ENCODE peak calls at places on chromosome 1, in four cellular contexts. One of them, this sample, is unnamed.

GRCh38 chr1:183461350-183461749 is 10.9 kb upstream of the SMG7 start:
- DNase-seq in left ventricle myocardium inferior: no peak
- DNase-seq in colonic mucosa: peak; percentile 58
- DNase-seq in kidney epithelial cell: no peak
- DNase-seq in this sample: no peak

GRCh38 chr1:113675299-113675698 is 84.0 kb downstream of the PHTF1 start:
- DNase-seq in kidney epithelial cell: no peak
- DNase-seq in colonic mucosa: no peak
- DNase-seq in left ventricle myocardium inferior: no peak
- DNase-seq in this sample: no peak

GRCh38 chr1:43274804-43275180 is 5.0 kb downstream of the TMEM125 start:
- DNase-seq in kidney epithelial cell: no peak
- DNase-seq in left ventricle myocardium inferior: no peak
- DNase-seq in colonic mucosa: no peak
- DNase-seq in this sample: no peak

GRCh38 chr1:54955359-54955758 is 25.1 kb upstream of the TMEM61 start:
- DNase-seq in colonic mucosa: no peak
- DNase-seq in left ventricle myocardium inferior: no peak
- DNase-seq in kidney epithelial cell: no peak
- DNase-seq in this sample: no peak

GRCh38 chr1:204092632-204093420 is 19.9 kb downstream of the SOX13 start:
- DNase-seq in kidney epithelial cell: no peak
- DNase-seq in colonic mucosa: peak; percentile 57
- DNase-seq in left ventricle myocardium inferior: no peak
- DNase-seq in this sample: no peak

GRCh38 chr1:78263459-78263858 is 217.7 kb downstream of the GIPC2 start:
- DNase-seq in left ventricle myocardium inferior: no peak
- DNase-seq in colonic mucosa: no peak
- DNase-seq in kidney epithelial cell: no peak
- DNase-seq in this sample: no peak

GRCh38 chr1:31460027-31460426 is 47.0 kb downstream of the SERINC2 start:
- DNase-seq in left ventricle myocardium inferior: no peak
- DNase-seq in kidney epithelial cell: no peak
- DNase-seq in colonic mucosa: no peak
- DNase-seq in this sample: no peak

GRCh38 chr1:217534566-217534965 is 96.3 kb downstream of the GPATCH2 start:
- DNase-seq in left ventricle myocardium inferior: no peak
- DNase-seq in colonic mucosa: no peak
- DNase-seq in kidney epithelial cell: no peak
- DNase-seq in this sample: no peak

GRCh38 chr1:230992100-230992774 is 13.3 kb downstream of the ARV1 start:
- DNase-seq in colonic mucosa: no peak
- DNase-seq in left ventricle myocardium inferior: no peak
- DNase-seq in kidney epithelial cell: no peak
- DNase-seq in this sample: no peak

GRCh38 chr1:93979718-93980319 is 70.6 kb upstream of the GCLM start:
- DNase-seq in kidney epithelial cell: no peak
- DNase-seq in colonic mucosa: peak; percentile 58
- DNase-seq in left ventricle myocardium inferior: peak; percentile 26
- DNase-seq in this sample: no peak

GRCh38 chr1:46171872-46172271 is 3.0 kb upstream of the TSPAN1 start:
- DNase-seq in colonic mucosa: peak; percentile 78
- DNase-seq in kidney epithelial cell: no peak
- DNase-seq in left ventricle myocardium inferior: no peak
- DNase-seq in this sample: no peak

GRCh38 chr1:24201941-24202440 is 14.9 kb upstream of the IFNLR1 start:
- DNase-seq in colonic mucosa: peak; percentile 96
- DNase-seq in kidney epithelial cell: peak; percentile 76
- DNase-seq in left ventricle myocardium inferior: peak; percentile 62
- DNase-seq in this sample: peak; percentile 76

GRCh38 chr1:208252126-208252853 is 8.1 kb upstream of the PLXNA2 start:
- DNase-seq in kidney epithelial cell: no peak
- DNase-seq in left ventricle myocardium inferior: no peak
- DNase-seq in colonic mucosa: no peak
- DNase-seq in this sample: no peak
- H3K4me3 ChIP-seq in kidney epithelial cell: no peak overlapping the region
- H3K4me3 ChIP-seq in left ventricle myocardium inferior: peak overlapping the region; percentile 21
- H3K4me3 ChIP-seq in colonic mucosa: no peak overlapping the region
- H3K4me3 ChIP-seq in this sample: no peak overlapping the region

GRCh38 chr1:199290186-199290585 is 651.3 kb downstream of the PTPRC start:
- DNase-seq in kidney epithelial cell: no peak
- DNase-seq in left ventricle myocardium inferior: no peak
- DNase-seq in colonic mucosa: no peak
- DNase-seq in this sample: no peak

GRCh38 chr1:199283814-199284213 is 645.0 kb downstream of the PTPRC start:
- DNase-seq in left ventricle myocardium inferior: no peak
- DNase-seq in kidney epithelial cell: no peak
- DNase-seq in colonic mucosa: no peak
- DNase-seq in this sample: no peak

GRCh38 chr1:199291022-199291740 is 652.3 kb downstream of the PTPRC start:
- DNase-seq in kidney epithelial cell: no peak
- DNase-seq in colonic mucosa: no peak
- DNase-seq in left ventricle myocardium inferior: no peak
- DNase-seq in this sample: no peak

GRCh38 chr1:199282910-199283309 is 644.1 kb downstream of the PTPRC start:
- DNase-seq in kidney epithelial cell: no peak
- DNase-seq in left ventricle myocardium inferior: no peak
- DNase-seq in colonic mucosa: no peak
- DNase-seq in this sample: no peak

DNA sequence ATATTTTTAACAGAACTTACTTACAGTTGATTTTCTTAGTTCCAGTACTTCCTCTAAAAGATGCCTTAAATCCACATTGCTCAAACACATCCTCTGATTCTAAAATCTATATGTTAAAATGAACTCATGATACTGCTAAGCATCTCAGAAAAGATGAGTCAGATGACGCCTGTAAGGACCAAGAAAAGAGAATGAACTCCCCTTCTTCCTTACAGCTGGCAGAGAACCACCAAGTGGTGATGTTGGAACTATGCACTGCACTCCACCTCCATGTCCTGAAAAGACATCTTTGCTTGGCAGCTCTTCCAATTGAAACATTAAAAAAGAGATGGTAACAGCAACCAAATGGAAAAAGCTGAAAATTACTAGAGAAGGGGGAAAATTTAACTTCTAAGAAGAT is 648.8 kb downstream of the PTPRC start:
- DNase-seq in left ventricle myocardium inferior: no peak
- DNase-seq in kidney epithelial cell: no peak
- DNase-seq in colonic mucosa: no peak
- DNase-seq in this sample: no peak
- TF ChIP-seq CTCF in left ventricle myocardium inferior: no peak
- TF ChIP-seq CTCF in kidney epithelial cell: no peak
- TF ChIP-seq CTCF in colonic mucosa: no peak
- TF ChIP-seq CTCF in this sample: no peak

GRCh38 chr1:226739696-226740065 is 599 bp upstream of the ITPKB start:
- DNase-seq in left ventricle myocardium inferior: no peak
- DNase-seq in colonic mucosa: no peak
- DNase-seq in kidney epithelial cell: no peak
- DNase-seq in this sample: no peak
- H3K4me3 ChIP-seq in left ventricle myocardium inferior: peak overlapping the region; percentile 89
- H3K4me3 ChIP-seq in colonic mucosa: no peak overlapping the region
- H3K4me3 ChIP-seq in kidney epithelial cell: no peak overlapping the region
- H3K4me3 ChIP-seq in this sample: peak overlapping the region; percentile 77

GRCh38 chr1:180179162-180179957 is 24.7 kb downstream of the QSOX1 start:
- DNase-seq in colonic mucosa: no peak
- DNase-seq in kidney epithelial cell: no peak
- DNase-seq in left ventricle myocardium inferior: no peak
- DNase-seq in this sample: no peak
- TF ChIP-seq CTCF in colonic mucosa: no peak
- TF ChIP-seq CTCF in kidney epithelial cell: no peak
- TF ChIP-seq CTCF in left ventricle myocardium inferior: peak; percentile 32
- TF ChIP-seq CTCF in this sample: no peak

GRCh38 chr1:206682111-206682510 is 2.6 kb upstream of the MAPKAPK2 start:
- DNase-seq in left ventricle myocardium inferior: no peak
- DNase-seq in kidney epithelial cell: no peak
- DNase-seq in colonic mucosa: no peak
- DNase-seq in this sample: no peak
- H3K4me3 ChIP-seq in left ventricle myocardium inferior: no peak overlapping the region
- H3K4me3 ChIP-seq in kidney epithelial cell: no peak overlapping the region
- H3K4me3 ChIP-seq in colonic mucosa: no peak overlapping the region
- H3K4me3 ChIP-seq in this sample: no peak overlapping the region

GRCh38 chr1:201021333-201022177 is 2.0 kb downstream of the KIF21B start:
- DNase-seq in left ventricle myocardium inferior: no peak
- DNase-seq in colonic mucosa: no peak
- DNase-seq in kidney epithelial cell: no peak
- DNase-seq in this sample: no peak

GRCh38 chr1:201023517-201023902 is at the start of gene KIF21B:
- DNase-seq in left ventricle myocardium inferior: peak; percentile 81
- DNase-seq in kidney epithelial cell: no peak
- DNase-seq in colonic mucosa: peak; percentile 90
- DNase-seq in this sample: no peak

GRCh38 chr1:201022178-201022823 is 1.2 kb downstream of the KIF21B start:
- DNase-seq in kidney epithelial cell: no peak
- DNase-seq in left ventricle myocardium inferior: no peak
- DNase-seq in colonic mucosa: no peak
- DNase-seq in this sample: no peak

GRCh38 chr1:201024251-201024998 is 911 bp upstream of the KIF21B start:
- DNase-seq in left ventricle myocardium inferior: no peak
- DNase-seq in colonic mucosa: no peak
- DNase-seq in kidney epithelial cell: no peak
- DNase-seq in this sample: no peak

GRCh38 chr1:201022824-201023516 is 544 bp downstream of the KIF21B start:
- DNase-seq in kidney epithelial cell: no peak
- DNase-seq in left ventricle myocardium inferior: no peak
- DNase-seq in colonic mucosa: peak; percentile 32
- DNase-seq in this sample: no peak
- TF ChIP-seq CTCF in kidney epithelial cell: peak; percentile 7
- TF ChIP-seq CTCF in left ventricle myocardium inferior: no peak
- TF ChIP-seq CTCF in colonic mucosa: no peak
- TF ChIP-seq CTCF in this sample: no peak

GRCh38 chr1:111203681-111204210 is 3.3 kb upstream of the DENND2D start:
- DNase-seq in kidney epithelial cell: no peak
- DNase-seq in left ventricle myocardium inferior: peak; percentile 72
- DNase-seq in colonic mucosa: peak; percentile 88
- DNase-seq in this sample: no peak
- H3K4me3 ChIP-seq in kidney epithelial cell: peak overlapping the region; percentile 54
- H3K4me3 ChIP-seq in left ventricle myocardium inferior: peak overlapping the region; percentile 77
- H3K4me3 ChIP-seq in colonic mucosa: peak overlapping the region; percentile 77
- H3K4me3 ChIP-seq in this sample: peak overlapping the region; percentile 44

GRCh38 chr1:18701183-18701582 is 70.5 kb downstream of the PAX7 start:
- DNase-seq in left ventricle myocardium inferior: no peak
- DNase-seq in colonic mucosa: no peak
- DNase-seq in kidney epithelial cell: no peak
- DNase-seq in this sample: no peak

GRCh38 chr1:18705811-18706210 is 75.2 kb downstream of the PAX7 start:
- DNase-seq in colonic mucosa: no peak
- DNase-seq in left ventricle myocardium inferior: no peak
- DNase-seq in kidney epithelial cell: no peak
- DNase-seq in this sample: no peak

GRCh38 chr1:18700530-18700929 is 69.9 kb downstream of the PAX7 start:
- DNase-seq in kidney epithelial cell: no peak
- DNase-seq in colonic mucosa: no peak
- DNase-seq in left ventricle myocardium inferior: no peak
- DNase-seq in this sample: no peak

GRCh38 chr1:18707696-18708257 is 77.1 kb downstream of the PAX7 start:
- DNase-seq in colonic mucosa: no peak
- DNase-seq in kidney epithelial cell: no peak
- DNase-seq in left ventricle myocardium inferior: no peak
- DNase-seq in this sample: no peak

GRCh38 chr1:18703041-18703621 is 72.5 kb downstream of the PAX7 start:
- DNase-seq in kidney epithelial cell: no peak
- DNase-seq in left ventricle myocardium inferior: no peak
- DNase-seq in colonic mucosa: no peak
- DNase-seq in this sample: no peak
- TF ChIP-seq CTCF in kidney epithelial cell: no peak
- TF ChIP-seq CTCF in left ventricle myocardium inferior: no peak
- TF ChIP-seq CTCF in colonic mucosa: no peak
- TF ChIP-seq CTCF in this sample: no peak

This sample was measured in HFF-Myc.